ENCODE peak calls at places on chromosomes 7 and 10, in nine cellular contexts. One of them, this sample, is unnamed.

GRCh38 chr7:108586274-108586710 is 16.6 kb downstream of the DNAJB9 start:
- DNase-seq in LoVo: no peak
- DNase-seq in NCI-H1092 treated with DMSO at 0.1 percent for 48 hours: no peak
- DNase-seq in HEK293T: no peak
- DNase-seq in NCI-H1105: no peak
- DNase-seq in C1 segment of cervical spinal cord: no peak
- DNase-seq in NCI-H460: no peak
- DNase-seq in ELF-1: no peak
- DNase-seq in cardiac fibroblast: no peak
- DNase-seq in this sample: no peak

GRCh38 chr10:70560511-70560931 is 42.0 kb downstream of the PRF1 start:
- DNase-seq in cardiac fibroblast: no peak
- DNase-seq in C1 segment of cervical spinal cord: no peak
- DNase-seq in ELF-1: no peak
- DNase-seq in NCI-H1092 treated with DMSO at 0.1 percent for 48 hours: no peak
- DNase-seq in NCI-H1105: no peak
- DNase-seq in LoVo: no peak
- DNase-seq in HEK293T: no peak
- DNase-seq in NCI-H460: no peak
- DNase-seq in this sample: no peak

GRCh38 chr10:125419831-125420230 is 259.5 kb upstream of the CTBP2 start:
- DNase-seq in NCI-H1105: no peak
- DNase-seq in LoVo: no peak
- DNase-seq in cardiac fibroblast: no peak
- DNase-seq in ELF-1: no peak
- DNase-seq in C1 segment of cervical spinal cord: no peak
- DNase-seq in NCI-H460: no peak
- DNase-seq in HEK293T: no peak
- DNase-seq in NCI-H1092 treated with DMSO at 0.1 percent for 48 hours: no peak
- DNase-seq in this sample: no peak

GRCh38 chr7:123749537-123749857 is 694 bp upstream of the WASL start:
- DNase-seq in ELF-1: no peak
- DNase-seq in NCI-H1105: no peak
- DNase-seq in NCI-H1092 treated with DMSO at 0.1 percent for 48 hours: peak
- DNase-seq in cardiac fibroblast: peak
- DNase-seq in LoVo: peak
- DNase-seq in C1 segment of cervical spinal cord: no peak
- DNase-seq in HEK293T: no peak
- DNase-seq in NCI-H460: peak
- DNase-seq in this sample: no peak

GRCh38 chr10:108817125-108817524 is 1106.2 kb downstream of the XPNPEP1 start:
- DNase-seq in NCI-H460: no peak
- DNase-seq in cardiac fibroblast: no peak
- DNase-seq in ELF-1: no peak
- DNase-seq in NCI-H1092 treated with DMSO at 0.1 percent for 48 hours: no peak
- DNase-seq in NCI-H1105: no peak
- DNase-seq in C1 segment of cervical spinal cord: no peak
- DNase-seq in LoVo: no peak
- DNase-seq in HEK293T: no peak
- DNase-seq in this sample: no peak

GRCh38 chr10:89589091-89589725 is 53.8 kb upstream of the SLC16A12 start:
- DNase-seq in LoVo: no peak
- DNase-seq in cardiac fibroblast: no peak
- DNase-seq in NCI-H460: no peak
- DNase-seq in C1 segment of cervical spinal cord: no peak
- DNase-seq in NCI-H1105: no peak
- DNase-seq in HEK293T: no peak
- DNase-seq in NCI-H1092 treated with DMSO at 0.1 percent for 48 hours: no peak
- DNase-seq in ELF-1: no peak
- DNase-seq in this sample: no peak

GRCh38 chr10:113005380-113005779 is 55.3 kb downstream of the TCF7L2 start:
- DNase-seq in C1 segment of cervical spinal cord: no peak
- DNase-seq in ELF-1: no peak
- DNase-seq in cardiac fibroblast: no peak
- DNase-seq in NCI-H460: no peak
- DNase-seq in LoVo: no peak
- DNase-seq in NCI-H1105: no peak
- DNase-seq in NCI-H1092 treated with DMSO at 0.1 percent for 48 hours: no peak
- DNase-seq in HEK293T: no peak
- DNase-seq in this sample: no peak

GRCh38 chr7:68421712-68422111 is 1176.6 kb upstream of the AUTS2 start:
- DNase-seq in NCI-H1105: no peak
- DNase-seq in NCI-H1092 treated with DMSO at 0.1 percent for 48 hours: no peak
- DNase-seq in NCI-H460: no peak
- DNase-seq in HEK293T: no peak
- DNase-seq in LoVo: no peak
- DNase-seq in ELF-1: no peak
- DNase-seq in C1 segment of cervical spinal cord: no peak
- DNase-seq in cardiac fibroblast: no peak
- DNase-seq in this sample: no peak

GRCh38 chr7:7496326-7496725 is 39.3 kb downstream of the COL28A1 start:
- DNase-seq in LoVo: no peak
- DNase-seq in C1 segment of cervical spinal cord: no peak
- DNase-seq in NCI-H460: no peak
- DNase-seq in HEK293T: no peak
- DNase-seq in cardiac fibroblast: no peak
- DNase-seq in NCI-H1092 treated with DMSO at 0.1 percent for 48 hours: no peak
- DNase-seq in NCI-H1105: no peak
- DNase-seq in ELF-1: no peak
- DNase-seq in this sample: no peak

GRCh38 chr7:142583424-142583823 is 165.8 kb upstream of the PRSS1 start:
- DNase-seq in NCI-H1092 treated with DMSO at 0.1 percent for 48 hours: no peak
- DNase-seq in LoVo: peak
- DNase-seq in HEK293T: no peak
- DNase-seq in NCI-H460: peak
- DNase-seq in ELF-1: peak
- DNase-seq in C1 segment of cervical spinal cord: no peak
- DNase-seq in cardiac fibroblast: peak
- DNase-seq in NCI-H1105: no peak
- DNase-seq in this sample: no peak

GRCh38 chr7:43701502-43701859 is 27.8 kb downstream of the COA1 start:
- DNase-seq in NCI-H1105: no peak
- DNase-seq in C1 segment of cervical spinal cord: no peak
- DNase-seq in NCI-H1092 treated with DMSO at 0.1 percent for 48 hours: no peak
- DNase-seq in LoVo: no peak
- DNase-seq in NCI-H460: no peak
- DNase-seq in cardiac fibroblast: peak
- DNase-seq in ELF-1: no peak
- DNase-seq in HEK293T: no peak
- DNase-seq in this sample: no peak

GRCh38 chr7:107167483-107168232 is 1.1 kb upstream of the HBP1 start:
- DNase-seq in cardiac fibroblast: peak
- DNase-seq in NCI-H460: peak
- DNase-seq in NCI-H1092 treated with DMSO at 0.1 percent for 48 hours: peak
- DNase-seq in ELF-1: no peak
- DNase-seq in LoVo: peak
- DNase-seq in NCI-H1105: peak
- DNase-seq in C1 segment of cervical spinal cord: peak
- DNase-seq in HEK293T: peak
- DNase-seq in this sample: peak

GRCh38 chr10:122054046-122055025 is 65.4 kb downstream of the TACC2 start:
- DNase-seq in ELF-1: peak
- DNase-seq in C1 segment of cervical spinal cord: no peak
- DNase-seq in HEK293T: peak
- DNase-seq in NCI-H460: peak
- DNase-seq in NCI-H1105: no peak
- DNase-seq in LoVo: peak
- DNase-seq in NCI-H1092 treated with DMSO at 0.1 percent for 48 hours: no peak
- DNase-seq in cardiac fibroblast: peak
- DNase-seq in this sample: peak

GRCh38 chr10:14396441-14397048 is 65.8 kb upstream of the FRMD4A start:
- DNase-seq in cardiac fibroblast: peak
- DNase-seq in NCI-H1105: no peak
- DNase-seq in C1 segment of cervical spinal cord: no peak
- DNase-seq in NCI-H1092 treated with DMSO at 0.1 percent for 48 hours: no peak
- DNase-seq in ELF-1: no peak
- DNase-seq in HEK293T: peak
- DNase-seq in LoVo: peak
- DNase-seq in NCI-H460: no peak
- DNase-seq in this sample: no peak

GRCh38 chr7:101846800-101847538 is 29.5 kb downstream of the CUX1 start:
- DNase-seq in NCI-H1105: no peak
- DNase-seq in cardiac fibroblast: no peak
- DNase-seq in NCI-H460: no peak
- DNase-seq in C1 segment of cervical spinal cord: no peak
- DNase-seq in ELF-1: no peak
- DNase-seq in HEK293T: no peak
- DNase-seq in LoVo: no peak
- DNase-seq in NCI-H1092 treated with DMSO at 0.1 percent for 48 hours: no peak
- DNase-seq in this sample: no peak

GRCh38 chr10:17209931-17210330 is 8.5 kb upstream of the TRDMT1 start:
- DNase-seq in cardiac fibroblast: peak
- DNase-seq in ELF-1: no peak
- DNase-seq in LoVo: no peak
- DNase-seq in C1 segment of cervical spinal cord: no peak
- DNase-seq in NCI-H460: no peak
- DNase-seq in HEK293T: no peak
- DNase-seq in NCI-H1105: no peak
- DNase-seq in NCI-H1092 treated with DMSO at 0.1 percent for 48 hours: no peak
- DNase-seq in this sample: no peak

GRCh38 chr7:128322040-128322643 is 21.6 kb downstream of the RBM28 start:
- DNase-seq in NCI-H1105: no peak
- DNase-seq in LoVo: peak
- DNase-seq in C1 segment of cervical spinal cord: no peak
- DNase-seq in NCI-H1092 treated with DMSO at 0.1 percent for 48 hours: peak
- DNase-seq in ELF-1: no peak
- DNase-seq in NCI-H460: peak
- DNase-seq in HEK293T: no peak
- DNase-seq in cardiac fibroblast: peak
- DNase-seq in this sample: no peak

GRCh38 chr10:80599424-80599847 is 61.7 kb downstream of the SH2D4B start:
- DNase-seq in cardiac fibroblast: peak
- DNase-seq in NCI-H1105: no peak
- DNase-seq in LoVo: peak
- DNase-seq in NCI-H460: peak
- DNase-seq in C1 segment of cervical spinal cord: no peak
- DNase-seq in ELF-1: peak
- DNase-seq in NCI-H1092 treated with DMSO at 0.1 percent for 48 hours: peak
- DNase-seq in HEK293T: peak
- DNase-seq in this sample: peak

GRCh38 chr7:45670717-45671116 is 96.5 kb downstream of the ADCY1 start:
- DNase-seq in NCI-H460: no peak
- DNase-seq in HEK293T: no peak
- DNase-seq in ELF-1: no peak
- DNase-seq in C1 segment of cervical spinal cord: no peak
- DNase-seq in LoVo: no peak
- DNase-seq in NCI-H1092 treated with DMSO at 0.1 percent for 48 hours: no peak
- DNase-seq in cardiac fibroblast: no peak
- DNase-seq in NCI-H1105: no peak
- DNase-seq in this sample: no peak

GRCh38 chr10:120995768-120996167 is 144.6 kb downstream of the WDR11 start:
- DNase-seq in NCI-H1092 treated with DMSO at 0.1 percent for 48 hours: no peak
- DNase-seq in ELF-1: no peak
- DNase-seq in C1 segment of cervical spinal cord: no peak
- DNase-seq in NCI-H460: no peak
- DNase-seq in HEK293T: no peak
- DNase-seq in cardiac fibroblast: no peak
- DNase-seq in NCI-H1105: no peak
- DNase-seq in LoVo: no peak
- DNase-seq in this sample: no peak

GRCh38 chr7:99839560-99840011 is 11.8 kb downstream of the CYP3A43 start:
- DNase-seq in NCI-H1105: peak
- DNase-seq in cardiac fibroblast: no peak
- DNase-seq in HEK293T: no peak
- DNase-seq in LoVo: peak
- DNase-seq in NCI-H1092 treated with DMSO at 0.1 percent for 48 hours: peak
- DNase-seq in ELF-1: peak
- DNase-seq in NCI-H460: no peak
- DNase-seq in C1 segment of cervical spinal cord: no peak
- DNase-seq in this sample: no peak

GRCh38 chr7:7399707-7400106 is 136.0 kb downstream of the COL28A1 start:
- DNase-seq in LoVo: no peak
- DNase-seq in cardiac fibroblast: no peak
- DNase-seq in NCI-H1092 treated with DMSO at 0.1 percent for 48 hours: no peak
- DNase-seq in C1 segment of cervical spinal cord: no peak
- DNase-seq in NCI-H1105: no peak
- DNase-seq in NCI-H460: no peak
- DNase-seq in HEK293T: no peak
- DNase-seq in ELF-1: no peak
- DNase-seq in this sample: no peak

GRCh38 chr7:134339475-134339874 is 22.7 kb upstream of the SLC35B4 start:
- DNase-seq in NCI-H1105: no peak
- DNase-seq in C1 segment of cervical spinal cord: no peak
- DNase-seq in NCI-H460: no peak
- DNase-seq in NCI-H1092 treated with DMSO at 0.1 percent for 48 hours: no peak
- DNase-seq in cardiac fibroblast: no peak
- DNase-seq in ELF-1: no peak
- DNase-seq in HEK293T: no peak
- DNase-seq in LoVo: no peak
- DNase-seq in this sample: no peak

GRCh38 chr10:14971867-14972448 is 12.8 kb downstream of the MEIG1 start:
- DNase-seq in cardiac fibroblast: peak
- DNase-seq in NCI-H1092 treated with DMSO at 0.1 percent for 48 hours: no peak
- DNase-seq in ELF-1: peak
- DNase-seq in NCI-H1105: no peak
- DNase-seq in C1 segment of cervical spinal cord: no peak
- DNase-seq in LoVo: no peak
- DNase-seq in HEK293T: no peak
- DNase-seq in NCI-H460: peak
- DNase-seq in this sample: peak

GRCh38 chr7:51446356-51446755 is 129.7 kb upstream of the COBL start:
- DNase-seq in LoVo: no peak
- DNase-seq in C1 segment of cervical spinal cord: no peak
- DNase-seq in NCI-H1105: no peak
- DNase-seq in NCI-H460: no peak
- DNase-seq in ELF-1: peak
- DNase-seq in NCI-H1092 treated with DMSO at 0.1 percent for 48 hours: no peak
- DNase-seq in cardiac fibroblast: no peak
- DNase-seq in HEK293T: no peak
- DNase-seq in this sample: no peak

GRCh38 chr10:58994226-58995057 is 182.0 kb upstream of the PHYHIPL start:
- DNase-seq in NCI-H460: no peak
- DNase-seq in ELF-1: no peak
- DNase-seq in NCI-H1105: no peak
- DNase-seq in C1 segment of cervical spinal cord: no peak
- DNase-seq in NCI-H1092 treated with DMSO at 0.1 percent for 48 hours: no peak
- DNase-seq in LoVo: no peak
- DNase-seq in cardiac fibroblast: peak
- DNase-seq in HEK293T: no peak
- DNase-seq in this sample: no peak

GRCh38 chr10:75261813-75262725 is 26.3 kb upstream of the COMTD1 start:
- DNase-seq in NCI-H1092 treated with DMSO at 0.1 percent for 48 hours: peak
- DNase-seq in NCI-H460: no peak
- DNase-seq in HEK293T: peak
- DNase-seq in cardiac fibroblast: no peak
- DNase-seq in C1 segment of cervical spinal cord: no peak
- DNase-seq in NCI-H1105: no peak
- DNase-seq in LoVo: peak
- DNase-seq in ELF-1: no peak
- DNase-seq in this sample: no peak

GRCh38 chr10:59654007-59654406 is 55.6 kb downstream of the SLC16A9 start:
- DNase-seq in HEK293T: no peak
- DNase-seq in C1 segment of cervical spinal cord: no peak
- DNase-seq in NCI-H460: no peak
- DNase-seq in ELF-1: no peak
- DNase-seq in NCI-H1105: no peak
- DNase-seq in cardiac fibroblast: peak
- DNase-seq in NCI-H1092 treated with DMSO at 0.1 percent for 48 hours: no peak
- DNase-seq in LoVo: no peak
- DNase-seq in this sample: no peak

GRCh38 chr10:63703113-63703670 is 182.0 kb downstream of the REEP3 start:
- DNase-seq in HEK293T: no peak
- DNase-seq in NCI-H1092 treated with DMSO at 0.1 percent for 48 hours: peak
- DNase-seq in LoVo: no peak
- DNase-seq in C1 segment of cervical spinal cord: no peak
- DNase-seq in NCI-H1105: no peak
- DNase-seq in cardiac fibroblast: peak
- DNase-seq in ELF-1: no peak
- DNase-seq in NCI-H460: peak
- DNase-seq in this sample: no peak

GRCh38 chr7:101804087-101804631 is 13.3 kb upstream of the CUX1 start:
- DNase-seq in ELF-1: peak
- DNase-seq in C1 segment of cervical spinal cord: no peak
- DNase-seq in NCI-H460: no peak
- DNase-seq in LoVo: no peak
- DNase-seq in NCI-H1092 treated with DMSO at 0.1 percent for 48 hours: no peak
- DNase-seq in cardiac fibroblast: no peak
- DNase-seq in HEK293T: no peak
- DNase-seq in NCI-H1105: no peak
- DNase-seq in this sample: no peak

GRCh38 chr10:85900060-85900459 is 466.5 kb downstream of the GRID1 start:
- DNase-seq in NCI-H460: no peak
- DNase-seq in C1 segment of cervical spinal cord: no peak
- DNase-seq in HEK293T: no peak
- DNase-seq in cardiac fibroblast: no peak
- DNase-seq in ELF-1: no peak
- DNase-seq in LoVo: no peak
- DNase-seq in NCI-H1105: no peak
- DNase-seq in NCI-H1092 treated with DMSO at 0.1 percent for 48 hours: no peak
- DNase-seq in this sample: no peak

This sample was measured in nephron progenitor cell.